ENCODE peak calls at places on chromosomes 1 and 21, in eight cellular contexts. O is cardiac muscle cell, R is H9, Z is pancreas, C is substantia nigra, T is RWPE2, B is transverse colon, I is ovary. X is an unnamed sample.
A peak's percentile ranks its signal among the peaks of the same experiment; 100 is the strongest.

GRCh38 chr21:45135122-45135521 is 60.7 kb downstream of the ADARB1 start:
- DNase-seq in O (no peak), R (no peak), Z (no peak), C (no peak), T (no peak), B (no peak), I (no peak), X (no peak)

GRCh38 chr1:199422206-199422605 is 605.3 kb upstream of the NR5A2 start:
- DNase-seq in O (peak; percentile 67), R (peak; percentile 62), Z (no peak), C (no peak), T (no peak), B (no peak), I (no peak), X (no peak)

GRCh38 chr1:221517961-221518360 is 223.9 kb downstream of the DUSP10 start:
- DNase-seq in O (peak; percentile 64), R (no peak), Z (no peak), C (no peak), T (no peak), B (no peak), I (no peak), X (no peak)

GRCh38 chr1:65470766-65471165 is 50.3 kb downstream of the LEPR start:
- DNase-seq in O (peak; percentile 38), R (no peak), Z (no peak), C (no peak), T (no peak), B (no peak), I (no peak), X (no peak)

GRCh38 chr1:185561629-185562028 is 172.6 kb upstream of the HMCN1 start:
- DNase-seq in O (peak; percentile 29), R (no peak), Z (no peak), C (no peak), T (no peak), B (no peak), I (no peak), X (no peak)

GRCh38 chr1:116666747-116667576 is 571 bp downstream of the IGSF3 start:
- DNase-seq in O (no peak), R (no peak), Z (no peak), C (no peak), T (no peak), B (no peak), I (no peak), X (no peak)

GRCh38 chr21:45912611-45913415 is 68.8 kb upstream of the COL6A1 start:
- DNase-seq in O (no peak), R (no peak), Z (no peak), C (no peak), T (no peak), B (no peak), I (no peak), X (no peak)

GRCh38 chr1:17926906-17927305 is 171.8 kb downstream of the ACTL8 start:
- DNase-seq in O (no peak), R (no peak), Z (no peak), C (no peak), T (no peak), B (no peak), I (no peak), X (no peak)

GRCh38 chr1:200873116-200873670 is 412 bp downstream of the GPR25 start:
- DNase-seq in O (peak; percentile 13), R (peak; percentile 63), Z (no peak), C (no peak), T (no peak), B (no peak), I (no peak), X (no peak)

GRCh38 chr1:184189361-184189760 is 137.8 kb downstream of the TSEN15 start:
- DNase-seq in O (peak; percentile 49), R (no peak), Z (no peak), C (no peak), T (no peak), B (no peak), I (no peak), X (no peak)

GRCh38 chr21:22399717-22400520 is 1401.7 kb downstream of the NCAM2 start:
- DNase-seq in O (no peak), R (no peak), Z (no peak), C (no peak), T (no peak), B (no peak), I (no peak), X (no peak)

GRCh38 chr1:107432108-107432507 is 291.3 kb downstream of the NTNG1 start:
- DNase-seq in O (no peak), R (no peak), Z (no peak), C (no peak), T (no peak), B (no peak), I (no peak), X (no peak)

GRCh38 chr1:40567819-40568218 is 36.4 kb downstream of the ZNF684 start:
- DNase-seq in O (no peak), R (no peak), Z (no peak), C (no peak), T (no peak), B (no peak), I (no peak), X (no peak)

GRCh38 chr1:116474921-116475849 is 95.6 kb downstream of the CD58 start:
- DNase-seq in O (no peak), R (no peak), Z (peak; percentile 50), C (no peak), T (no peak), B (peak; percentile 79), I (no peak), X (no peak)

GRCh38 chr1:44328767-44329416 is 26.2 kb downstream of the ERI3 start:
- DNase-seq in O (peak; percentile 33), R (no peak), Z (no peak), C (no peak), T (no peak), B (no peak), I (no peak), X (no peak)

GRCh38 chr1:8562881-8563865 is 245.3 kb downstream of the SLC45A1 start:
- DNase-seq in O (peak; percentile 62), R (no peak), Z (no peak), C (no peak), T (no peak), B (no peak), I (no peak), X (no peak)
- H3K27ac ChIP-seq in O (peak overlapping the region; percentile 72), R (no peak overlapping the region), Z (peak overlapping the region; percentile 34), C (no peak overlapping the region), T (no peak overlapping the region), B (no peak overlapping the region), I (no peak overlapping the region), X (no peak overlapping the region)

DNA sequence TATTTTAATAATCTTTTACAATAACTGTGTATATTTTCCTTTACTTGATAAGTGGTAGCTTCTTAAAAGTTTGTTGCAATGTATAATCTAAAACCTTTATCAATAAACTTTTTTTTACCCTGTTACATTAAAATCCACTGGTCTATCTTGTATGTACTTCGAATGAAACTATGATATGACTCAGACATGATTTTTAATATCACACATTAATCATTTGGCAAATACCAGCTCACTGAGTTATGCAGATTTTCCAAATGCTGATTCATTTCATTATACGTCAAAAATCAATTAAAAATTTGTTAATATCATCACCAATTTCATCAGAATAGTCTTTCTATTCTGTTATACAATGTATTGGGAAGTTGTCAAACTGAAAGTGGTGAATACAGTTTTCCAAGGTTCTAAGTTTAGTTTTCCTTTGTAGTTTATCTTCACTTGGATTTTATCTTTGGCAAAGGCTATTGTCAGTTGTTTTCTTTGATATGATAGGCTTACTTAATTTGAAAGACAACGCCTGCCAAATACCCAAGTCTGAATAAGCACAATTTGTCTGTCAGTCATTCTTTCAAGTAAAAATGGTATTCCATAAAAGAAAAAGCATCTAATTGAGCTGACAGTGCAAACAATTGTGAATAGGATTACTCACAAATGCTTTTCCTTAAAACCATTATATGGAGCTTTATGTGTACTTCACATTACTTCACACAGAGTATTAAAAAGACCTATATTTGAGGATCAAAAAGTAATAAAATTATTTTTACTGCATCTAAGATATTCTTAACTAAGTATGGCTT is 127.0 kb downstream of the NME7 start:
- DNase-seq in O (peak; percentile 6), R (no peak), Z (no peak), C (no peak), T (no peak), B (no peak), I (no peak), X (no peak)
- H3K27ac ChIP-seq in O (no peak overlapping the region), R (no peak overlapping the region), Z (no peak overlapping the region), C (no peak overlapping the region), T (peak overlapping the region; percentile 49), B (no peak overlapping the region), I (peak overlapping the region; percentile 48), X (no peak overlapping the region)

DNA sequence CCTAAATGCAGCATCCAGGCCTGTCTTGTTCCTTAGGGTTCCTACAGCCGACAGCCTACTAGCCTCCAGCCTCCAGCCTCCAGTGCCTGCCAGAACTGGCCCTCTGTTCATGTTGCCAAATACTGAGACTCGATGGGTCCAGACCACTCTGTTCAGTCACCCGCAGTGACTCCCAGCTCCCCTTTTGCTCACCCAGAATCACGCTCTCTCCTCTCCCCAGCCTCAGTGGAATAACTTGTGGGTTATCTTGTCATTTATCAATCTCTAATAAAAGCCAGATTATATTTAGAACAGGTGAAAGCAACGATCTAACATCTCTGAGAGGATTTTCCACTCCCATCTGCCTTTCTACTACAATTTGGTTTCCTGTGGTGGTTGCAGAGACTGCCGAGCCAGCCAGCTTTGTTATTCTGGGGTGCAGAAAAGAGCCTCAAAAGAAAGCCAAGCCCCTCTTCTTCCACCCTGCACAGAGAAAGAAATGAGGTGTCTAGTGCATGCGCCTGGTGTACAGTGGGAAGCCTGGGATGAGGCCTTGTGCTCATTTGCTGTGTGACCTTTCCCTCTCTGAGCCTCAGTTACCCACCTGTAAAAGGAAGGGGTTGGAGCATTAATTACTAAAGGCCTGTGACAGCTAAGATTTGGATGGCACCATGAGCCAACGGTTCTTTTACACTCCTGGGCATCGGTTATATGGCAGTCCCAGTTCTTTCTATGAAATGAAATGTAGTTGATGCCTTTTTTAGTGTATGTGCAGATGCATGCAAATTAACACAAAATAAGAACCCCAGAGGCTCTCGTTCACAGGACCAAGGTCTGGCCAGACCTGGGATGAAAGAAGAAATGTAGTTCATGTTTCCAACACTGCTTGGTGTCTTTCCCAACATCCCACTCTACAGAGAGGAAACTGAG is 42.9 kb upstream of the ID3 start:
- DNase-seq in O (no peak), R (no peak), Z (no peak), C (no peak), T (no peak), B (no peak), I (no peak), X (no peak)
- H3K27ac ChIP-seq in O (no peak overlapping the region), R (no peak overlapping the region), Z (no peak overlapping the region), C (no peak overlapping the region), T (no peak overlapping the region), B (no peak overlapping the region), I (no peak overlapping the region), X (no peak overlapping the region)

GRCh38 chr1:35925741-35926140 is 5.2 kb upstream of the AGO3 start:
- DNase-seq in O (peak; percentile 88), R (no peak), Z (peak; percentile 33), C (no peak), T (no peak), B (no peak), I (peak; percentile 22), X (no peak)

GRCh38 chr1:35923841-35924240 is 7.1 kb upstream of the AGO3 start:
- DNase-seq in O (no peak), R (no peak), Z (no peak), C (no peak), T (no peak), B (no peak), I (no peak), X (no peak)

GRCh38 chr1:35927472-35927871 is 3.4 kb upstream of the AGO3 start:
- DNase-seq in O (no peak), R (no peak), Z (no peak), C (no peak), T (no peak), B (no peak), I (no peak), X (no peak)

GRCh38 chr1:35929730-35930592 is 944 bp upstream of the AGO3 start:
- DNase-seq in O (peak; percentile 71), R (peak; percentile 73), Z (peak; percentile 46), C (peak; percentile 61), T (no peak), B (peak; percentile 57), I (peak; percentile 52), X (no peak)

GRCh38 chr1:35924838-35925237 is 6.1 kb upstream of the AGO3 start:
- DNase-seq in O (no peak), R (no peak), Z (no peak), C (no peak), T (no peak), B (no peak), I (no peak), X (no peak)
- H3K27ac ChIP-seq in O (no peak overlapping the region), R (no peak overlapping the region), Z (no peak overlapping the region), C (no peak overlapping the region), T (no peak overlapping the region), B (no peak overlapping the region), I (no peak overlapping the region), X (no peak overlapping the region)

X was measured in caudate nucleus.